ENCODE peak calls at places on chromosomes 1 and 21, in ten cellular contexts. H, D, M, C, E, X, V, J, Y and P are unnamed samples.

GRCh38 chr1:111618953-111619634 is 495 bp upstream of the RAP1A start:
- DNase-seq in H (no peak), D (no peak), M (no peak), C (no peak), E (peak; percentile 79), X (no peak), V (no peak), J (no peak), Y (no peak), P (no peak)

GRCh38 chr1:10980841-10981727 is 31.4 kb upstream of the TARDBP start:
- DNase-seq in H (no peak), D (no peak), M (no peak), C (peak; percentile 66), E (no peak), X (peak; percentile 23), V (no peak), J (peak; percentile 33), Y (no peak), P (peak; percentile 88)

GRCh38 chr1:156641761-156642264 is at the start of gene BCAN:
- DNase-seq in H (no peak), D (peak; percentile 74), M (no peak), C (no peak), E (no peak), X (no peak), V (no peak), J (no peak), Y (peak; percentile 38), P (no peak)

GRCh38 chr1:245336149-245336983 is 181.6 kb downstream of the KIF26B start:
- DNase-seq in H (no peak), D (no peak), M (no peak), C (no peak), E (no peak), X (peak; percentile 26), V (no peak), J (peak; percentile 27), Y (no peak), P (no peak)

GRCh38 chr1:53625766-53626520 is 113.0 kb downstream of the GLIS1 start:
- DNase-seq in H (no peak), D (no peak), M (no peak), C (peak; percentile 16), E (peak; percentile 56), X (no peak), V (no peak), J (no peak), Y (no peak), P (peak; percentile 25)

GRCh38 chr21:15441999-15442398 is 287.8 kb upstream of the USP25 start:
- DNase-seq in H (no peak), D (no peak), M (no peak), C (no peak), E (no peak), X (no peak), V (no peak), J (no peak), Y (no peak), P (peak; percentile 34)

GRCh38 chr1:173459885-173460284 is 17.2 kb upstream of the PRDX6 start:
- DNase-seq in H (no peak), D (no peak), M (no peak), C (no peak), E (no peak), X (no peak), V (no peak), J (no peak), Y (no peak), P (no peak)

GRCh38 chr1:116230712-116231111 is 119.5 kb downstream of the MAB21L3 start:
- DNase-seq in H (no peak), D (no peak), M (no peak), C (no peak), E (no peak), X (no peak), V (no peak), J (no peak), Y (no peak), P (no peak)

GRCh38 chr1:160540859-160541233 is 17.8 kb upstream of the SLAMF6 start:
- DNase-seq in H (no peak), D (no peak), M (no peak), C (no peak), E (no peak), X (no peak), V (no peak), J (no peak), Y (no peak), P (no peak)

GRCh38 chr1:41809716-41810115 is 109.0 kb downstream of the HIVEP3 start:
- DNase-seq in H (no peak), D (no peak), M (no peak), C (no peak), E (no peak), X (no peak), V (no peak), J (no peak), Y (no peak), P (no peak)

GRCh38 chr1:216542741-216543140 is 119.5 kb upstream of the USH2A start:
- DNase-seq in H (no peak), D (no peak), M (no peak), C (no peak), E (no peak), X (no peak), V (no peak), J (no peak), Y (no peak), P (no peak)